ENCODE peak calls at places on chromosomes 5 and 9, in six cellular contexts. G is GM23338, L is K562, F is WTC11, B is H1, Y is GM12878. I is an unnamed sample.

GRCh38 chr9:117771162-117771561 is 67.0 kb downstream of the TLR4 start:
- DNase-seq in Y (no peak), G (no peak), B (no peak), L (no peak), F (no peak), I (no peak)

GRCh38 chr5:177100714-177101121 is 14.0 kb downstream of the FGFR4 start:
- DNase-seq in Y (no peak), B (no peak), L (no peak), G (no peak), F (no peak), I (no peak)

GRCh38 chr5:51494821-51495220 is 111.6 kb downstream of the ISL1 start:
- DNase-seq in F (no peak), G (no peak), Y (no peak), B (no peak), L (no peak), I (no peak)

GRCh38 chr9:127179633-127180401 is 57.4 kb upstream of the ANGPTL2 start:
- DNase-seq in Y (no peak), L (no peak), F (peak), B (no peak), G (no peak), I (no peak)

GRCh38 chr5:150694638-150695037 is 6.2 kb downstream of the RBM22 start:
- DNase-seq in F (no peak), G (no peak), B (no peak), Y (no peak), L (no peak), I (no peak)

GRCh38 chr9:127844821-127845359 is 9.6 kb downstream of the ENG start:
- DNase-seq in G (peak), Y (no peak), F (peak), B (no peak), L (no peak), I (no peak)

GRCh38 chr9:128689293-128689770 is 310 bp downstream of the SET start:
- DNase-seq in F (peak), Y (no peak), G (no peak), L (no peak), B (no peak), I (no peak)

GRCh38 chr9:120464857-120465421 is 115.0 kb downstream of the CDK5RAP2 start:
- DNase-seq in G (no peak), F (no peak), B (no peak), Y (no peak), L (no peak), I (no peak)

GRCh38 chr5:173733831-173734491 is 117.5 kb upstream of the BOD1 start:
- DNase-seq in G (no peak), Y (peak), B (no peak), L (no peak), F (no peak), I (no peak)

GRCh38 chr5:16464664-16465543 is 696 bp downstream of the ZNF622 start:
- DNase-seq in Y (no peak), L (no peak), G (peak), B (no peak), F (no peak), I (no peak)

GRCh38 chr5:180209137-180209581 is at the start of gene RASGEF1C:
- DNase-seq in B (no peak), Y (no peak), L (peak), G (peak), F (peak), I (peak)

GRCh38 chr9:114274217-114274616 is 48.7 kb upstream of the ORM1 start:
- DNase-seq in B (no peak), F (no peak), G (no peak), L (no peak), Y (no peak), I (no peak)

GRCh38 chr5:82164109-82164956 is 113.8 kb downstream of the RPS23 start:
- DNase-seq in G (no peak), Y (no peak), L (no peak), F (no peak), B (no peak), I (no peak)

GRCh38 chr5:56011835-56012234 is 17.1 kb upstream of the IL6ST start:
- DNase-seq in G (no peak), Y (no peak), L (no peak), F (no peak), B (no peak), I (no peak)

GRCh38 chr9:17160327-17160726 is 25.5 kb downstream of the CNTLN start:
- DNase-seq in L (no peak), Y (no peak), G (no peak), B (no peak), F (no peak), I (no peak)

GRCh38 chr9:91676042-91676441 is 252.4 kb upstream of the NFIL3 start:
- DNase-seq in G (no peak), L (no peak), F (no peak), B (no peak), Y (peak), I (peak)

GRCh38 chr5:136012041-136012804 is 16.6 kb upstream of the TGFBI start:
- DNase-seq in B (no peak), G (no peak), F (no peak), L (no peak), Y (no peak), I (no peak)

GRCh38 chr5:7464182-7464581 is 68.2 kb downstream of the ADCY2 start:
- DNase-seq in Y (no peak), F (no peak), G (no peak), B (no peak), L (no peak), I (no peak)

GRCh38 chr5:159211712-159212111 is 2.4 kb upstream of the RNF145 start:
- DNase-seq in B (no peak), G (no peak), Y (no peak), F (no peak), L (no peak), I (no peak)

GRCh38 chr5:29016067-29016466 is 1977.7 kb upstream of the CDH9 start:
- DNase-seq in Y (no peak), G (no peak), B (no peak), F (no peak), L (no peak), I (no peak)

GRCh38 chr5:181255836-181256578 is 4.9 kb downstream of the TRIM52 start:
- DNase-seq in F (no peak), G (no peak), B (no peak), Y (no peak), L (no peak), I (no peak)

GRCh38 chr9:7273575-7273974 is 515.8 kb downstream of the KDM4C start:
- DNase-seq in G (peak), Y (no peak), L (peak), B (no peak), F (no peak), I (no peak)

GRCh38 chr5:88681402-88681801 is 201.6 kb downstream of the MEF2C start:
- DNase-seq in G (no peak), L (no peak), B (no peak), F (no peak), Y (no peak), I (no peak)

GRCh38 chr5:103561670-103562069 is 919 bp downstream of the NUDT12 start:
- DNase-seq in B (no peak), Y (no peak), F (no peak), G (no peak), L (peak), I (no peak)

GRCh38 chr5:170611446-170612088 is 107.7 kb downstream of the KCNIP1 start:
- DNase-seq in G (no peak), B (no peak), Y (no peak), F (no peak), L (no peak), I (no peak)

GRCh38 chr9:123149067-123149466 is 115.6 kb downstream of the GPR21 start:
- DNase-seq in L (no peak), B (no peak), F (no peak), Y (no peak), G (no peak), I (no peak)

GRCh38 chr5:169161022-169161680 is 139.8 kb downstream of the SLIT3 start:
- DNase-seq in G (peak), B (no peak), F (peak), L (no peak), Y (no peak), I (no peak)

GRCh38 chr9:127225747-127226646 is 38.6 kb upstream of the GARNL3 start:
- DNase-seq in L (no peak), G (peak), Y (no peak), B (no peak), F (no peak), I (no peak)

GRCh38 chr5:73027816-73028215 is 72.0 kb downstream of the FCHO2 start:
- DNase-seq in L (no peak), B (no peak), F (no peak), Y (no peak), G (no peak), I (no peak)

GRCh38 chr5:94967525-94967924 is 317.4 kb downstream of the MCTP1 start:
- DNase-seq in F (no peak), Y (no peak), B (no peak), L (no peak), G (no peak), I (no peak)

GRCh38 chr5:94969174-94969573 is 315.7 kb downstream of the MCTP1 start:
- DNase-seq in G (peak), F (no peak), B (no peak), L (no peak), Y (no peak), I (no peak)

GRCh38 chr5:94972268-94972667 is 312.6 kb downstream of the MCTP1 start:
- DNase-seq in G (no peak), F (no peak), B (no peak), L (no peak), Y (no peak), I (no peak)

DNA sequence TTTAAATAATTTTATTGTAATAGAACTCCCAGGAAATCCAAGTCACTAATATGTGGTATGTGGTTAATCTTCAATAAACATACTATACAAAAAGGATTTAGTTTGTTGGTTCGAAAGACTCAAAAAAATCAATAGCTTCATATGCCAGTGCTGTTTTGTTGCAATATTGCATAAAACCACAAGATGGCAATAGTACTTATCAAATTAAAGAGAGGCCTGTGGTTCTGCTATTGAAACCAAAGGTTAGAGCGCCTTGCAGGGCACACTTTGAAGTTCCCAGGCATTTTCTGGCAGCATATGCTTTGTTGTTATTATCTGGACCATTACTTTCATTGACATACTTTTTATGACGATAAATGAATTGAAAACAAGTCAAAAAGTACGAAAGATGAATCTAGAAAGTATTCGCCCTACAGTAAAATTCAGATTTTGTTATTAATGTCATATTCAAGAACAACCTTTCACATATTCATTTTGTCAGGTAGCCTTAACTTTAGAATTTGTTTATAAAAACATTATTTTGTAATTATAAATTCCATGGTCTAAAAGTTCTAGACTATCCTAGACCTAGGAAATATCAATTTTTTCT is 316.3 kb downstream of the MCTP1 start:
- DNase-seq in L (peak), G (peak), B (no peak), Y (peak), F (no peak), I (peak)
- TF ChIP-seq CREB1 in L (no peak), G (no peak), B (no peak), Y (no peak), F (no peak), I (no peak)

GRCh38 chr9:4366649-4367330 is 66.9 kb upstream of the GLIS3 start:
- DNase-seq in L (peak), G (peak), B (peak), F (peak), Y (no peak), I (peak)

GRCh38 chr9:4359016-4359415 is 59.1 kb upstream of the GLIS3 start:
- DNase-seq in G (no peak), Y (no peak), L (no peak), B (no peak), F (no peak), I (no peak)

GRCh38 chr9:4365055-4365454 is 65.2 kb upstream of the GLIS3 start:
- DNase-seq in B (no peak), G (no peak), L (no peak), Y (no peak), F (no peak), I (no peak)

GRCh38 chr9:4356306-4356705 is 56.4 kb upstream of the GLIS3 start:
- DNase-seq in Y (no peak), B (no peak), F (no peak), G (no peak), L (no peak), I (no peak)

DNA sequence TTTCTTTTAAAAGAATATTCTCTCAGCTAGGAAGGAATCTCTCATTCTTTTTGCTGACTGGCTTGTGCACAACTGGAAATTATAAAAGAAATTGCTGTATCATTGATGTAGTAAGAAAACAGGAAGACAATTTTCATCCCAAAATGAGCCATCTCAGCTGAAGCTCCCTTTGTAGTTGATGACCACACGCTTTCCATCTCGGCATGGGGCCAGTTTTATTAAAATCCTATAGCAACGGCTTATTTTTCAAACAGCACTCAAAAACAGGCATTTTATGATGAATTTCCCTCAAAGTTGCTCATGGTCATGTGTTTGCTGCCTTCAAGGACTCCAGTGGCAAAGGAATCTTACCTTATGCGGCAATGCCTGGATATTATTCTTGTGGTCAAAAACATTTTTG is 62.4 kb upstream of the GLIS3 start:
- DNase-seq in F (no peak), L (no peak), Y (no peak), G (no peak), B (no peak), I (no peak)
- TF ChIP-seq CREB1 in F (no peak), L (no peak), Y (no peak), G (no peak), B (no peak), I (no peak)

GRCh38 chr9:135925496-135926133 is 18.3 kb upstream of the CAMSAP1 start:
- DNase-seq in F (no peak), L (no peak), Y (no peak), B (no peak), G (no peak), I (no peak)

GRCh38 chr9:135926402-135927194 is 19.3 kb upstream of the CAMSAP1 start:
- DNase-seq in L (no peak), F (no peak), B (no peak), Y (no peak), G (no peak), I (no peak)

GRCh38 chr9:135923508-135923907 is 16.2 kb upstream of the CAMSAP1 start:
- DNase-seq in L (no peak), B (no peak), Y (no peak), G (no peak), F (no peak), I (no peak)

GRCh38 chr9:135927195-135928013 is 20.1 kb upstream of the CAMSAP1 start:
- DNase-seq in Y (no peak), B (no peak), L (no peak), F (no peak), G (no peak), I (no peak)

GRCh38 chr9:135924628-135925338 is 17.4 kb upstream of the CAMSAP1 start:
- DNase-seq in F (no peak), G (peak), L (no peak), Y (no peak), B (peak), I (peak)
- TF ChIP-seq CREB1 in F (no peak), G (no peak), L (no peak), Y (no peak), B (no peak), I (no peak)

GRCh38 chr9:12875216-12875615 is 100.4 kb downstream of the LURAP1L start:
- DNase-seq in L (no peak), Y (no peak), B (no peak), F (no peak), G (no peak), I (no peak)
- TF ChIP-seq CREB1 in L (no peak), Y (no peak), B (no peak), F (no peak), G (no peak), I (no peak)

DNA sequence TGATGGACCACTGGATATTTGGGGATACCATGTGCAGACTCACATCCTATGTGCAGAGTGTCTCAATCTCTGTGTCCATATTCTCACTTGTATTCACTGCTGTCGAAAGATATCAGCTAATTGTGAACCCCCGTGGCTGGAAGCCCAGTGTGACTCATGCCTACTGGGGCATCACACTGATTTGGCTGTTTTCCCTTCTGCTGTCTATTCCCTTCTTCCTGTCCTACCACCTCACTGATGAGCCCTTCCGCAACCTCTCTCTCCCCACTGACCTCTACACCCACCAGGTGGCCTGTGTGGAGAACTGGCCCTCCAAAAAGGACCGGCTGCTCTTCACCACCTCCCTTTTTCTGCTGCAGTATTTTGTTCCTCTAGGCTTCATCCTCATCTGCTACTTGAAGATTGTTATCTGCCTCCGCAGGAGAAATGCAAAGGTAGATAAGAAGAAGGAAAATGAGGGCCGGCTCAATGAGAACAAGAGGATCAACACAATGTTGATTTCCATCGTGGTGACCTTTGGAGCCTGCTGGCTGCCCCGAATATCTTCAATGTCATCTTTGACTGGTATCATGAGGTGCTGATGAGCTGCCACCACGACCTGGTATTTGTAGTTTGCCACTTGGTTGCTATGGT is 54.5 kb upstream of the HNRNPA0 start:
- DNase-seq in B (no peak), F (no peak), Y (no peak), L (no peak), G (no peak), I (no peak)
- TF ChIP-seq CREB1 in B (no peak), F (no peak), Y (no peak), L (no peak), G (no peak), I (no peak)

GRCh38 chr9:89922099-89922498 is 317.3 kb downstream of the GADD45G start:
- DNase-seq in Y (no peak), L (no peak), G (no peak), F (no peak), B (no peak), I (no peak)
- TF ChIP-seq CREB1 in Y (no peak), L (no peak), G (no peak), F (no peak), B (no peak), I (no peak)

GRCh38 chr5:93673555-93673954 is 67.8 kb downstream of the POU5F2 start:
- DNase-seq in F (no peak), L (no peak), Y (no peak), G (no peak), B (no peak), I (no peak)

GRCh38 chr5:93674866-93675457 is 66.4 kb downstream of the POU5F2 start:
- DNase-seq in L (no peak), B (no peak), G (no peak), F (no peak), Y (no peak), I (no peak)

GRCh38 chr5:93675458-93676450 is 65.6 kb downstream of the POU5F2 start:
- DNase-seq in F (no peak), G (no peak), Y (no peak), B (no peak), L (no peak), I (no peak)

GRCh38 chr5:93676707-93677106 is 64.7 kb downstream of the POU5F2 start:
- DNase-seq in Y (no peak), L (no peak), F (no peak), G (peak), B (no peak), I (no peak)

GRCh38 chr5:93674138-93674537 is 67.3 kb downstream of the POU5F2 start:
- DNase-seq in L (no peak), G (no peak), F (no peak), Y (no peak), B (no peak), I (no peak)
- TF ChIP-seq CREB1 in L (no peak), G (no peak), F (no peak), Y (no peak), B (no peak), I (no peak)

GRCh38 chr9:84151236-84151635 is 170.6 kb downstream of the RMI1 start:
- DNase-seq in L (no peak), B (no peak), F (peak), G (peak), Y (no peak), I (no peak)
- TF ChIP-seq CREB1 in L (no peak), B (no peak), F (no peak), G (no peak), Y (no peak), I (no peak)

GRCh38 chr9:14030350-14030823 is 283.6 kb downstream of the NFIB start:
- DNase-seq in L (no peak), Y (no peak), G (no peak), B (no peak), F (no peak), I (no peak)
- TF ChIP-seq CREB1 in L (no peak), Y (no peak), G (no peak), B (no peak), F (no peak), I (no peak)

I was measured in HepG2.